ENCODE peak calls at places on chromosomes 6 and 20, in ten cellular contexts. One of them, this sample, is unnamed.

GRCh38 chr6:109069746-109070145 is 24.9 kb downstream of the SESN1 start:
- DNase-seq in mucosa of descending colon: no peak
- DNase-seq in T-helper 22 cell: no peak
- DNase-seq in HS-5: no peak
- DNase-seq in HT1080: no peak
- DNase-seq in mucosa of gallbladder: no peak
- DNase-seq in GM03348: peak
- DNase-seq in 8988T: no peak
- DNase-seq in T-helper 9 cell: no peak
- DNase-seq in HuH-7: no peak
- DNase-seq in this sample: no peak

GRCh38 chr20:57435498-57436222 is 44.5 kb downstream of the RBM38 start:
- DNase-seq in mucosa of descending colon: peak
- DNase-seq in T-helper 22 cell: no peak
- DNase-seq in HS-5: no peak
- DNase-seq in HT1080: peak
- DNase-seq in mucosa of gallbladder: peak
- DNase-seq in GM03348: no peak
- DNase-seq in 8988T: no peak
- DNase-seq in T-helper 9 cell: no peak
- DNase-seq in HuH-7: no peak
- DNase-seq in this sample: peak

GRCh38 chr20:54633903-54634302 is 158.5 kb downstream of the DOK5 start:
- DNase-seq in mucosa of descending colon: no peak
- DNase-seq in T-helper 22 cell: no peak
- DNase-seq in HS-5: no peak
- DNase-seq in HT1080: no peak
- DNase-seq in mucosa of gallbladder: no peak
- DNase-seq in GM03348: no peak
- DNase-seq in 8988T: no peak
- DNase-seq in T-helper 9 cell: no peak
- DNase-seq in HuH-7: no peak
- DNase-seq in this sample: no peak

GRCh38 chr6:33692078-33692759 is 19.3 kb downstream of the UQCC2 start:
- DNase-seq in mucosa of descending colon: no peak
- DNase-seq in T-helper 22 cell: no peak
- DNase-seq in HS-5: no peak
- DNase-seq in HT1080: peak
- DNase-seq in mucosa of gallbladder: no peak
- DNase-seq in GM03348: no peak
- DNase-seq in 8988T: no peak
- DNase-seq in T-helper 9 cell: no peak
- DNase-seq in HuH-7: no peak
- DNase-seq in this sample: no peak

GRCh38 chr6:15674690-15675386 is 12.0 kb upstream of the DTNBP1 start:
- DNase-seq in mucosa of descending colon: no peak
- DNase-seq in T-helper 22 cell: no peak
- DNase-seq in HS-5: no peak
- DNase-seq in HT1080: no peak
- DNase-seq in mucosa of gallbladder: no peak
- DNase-seq in GM03348: no peak
- DNase-seq in 8988T: no peak
- DNase-seq in T-helper 9 cell: no peak
- DNase-seq in HuH-7: no peak
- DNase-seq in this sample: no peak

GRCh38 chr6:38091626-38092025 is 272.1 kb downstream of the ZFAND3 start:
- DNase-seq in mucosa of descending colon: no peak
- DNase-seq in T-helper 22 cell: no peak
- DNase-seq in HS-5: no peak
- DNase-seq in HT1080: no peak
- DNase-seq in mucosa of gallbladder: no peak
- DNase-seq in GM03348: no peak
- DNase-seq in 8988T: no peak
- DNase-seq in T-helper 9 cell: no peak
- DNase-seq in HuH-7: no peak
- DNase-seq in this sample: peak

GRCh38 chr6:152459245-152459644 is 177.9 kb downstream of the SYNE1 start:
- DNase-seq in mucosa of descending colon: no peak
- DNase-seq in T-helper 22 cell: no peak
- DNase-seq in HS-5: no peak
- DNase-seq in HT1080: peak
- DNase-seq in mucosa of gallbladder: no peak
- DNase-seq in GM03348: no peak
- DNase-seq in 8988T: no peak
- DNase-seq in T-helper 9 cell: no peak
- DNase-seq in HuH-7: no peak
- DNase-seq in this sample: no peak

GRCh38 chr6:15239606-15240364 is 6.1 kb upstream of the JARID2 start:
- DNase-seq in mucosa of descending colon: no peak
- DNase-seq in T-helper 22 cell: no peak
- DNase-seq in HS-5: no peak
- DNase-seq in HT1080: no peak
- DNase-seq in mucosa of gallbladder: no peak
- DNase-seq in GM03348: no peak
- DNase-seq in 8988T: no peak
- DNase-seq in T-helper 9 cell: no peak
- DNase-seq in HuH-7: no peak
- DNase-seq in this sample: no peak

GRCh38 chr6:88013015-88013414 is 34.6 kb upstream of the SPACA1 start:
- DNase-seq in mucosa of descending colon: no peak
- DNase-seq in T-helper 22 cell: no peak
- DNase-seq in HS-5: no peak
- DNase-seq in HT1080: no peak
- DNase-seq in mucosa of gallbladder: no peak
- DNase-seq in GM03348: no peak
- DNase-seq in 8988T: no peak
- DNase-seq in T-helper 9 cell: no peak
- DNase-seq in HuH-7: no peak
- DNase-seq in this sample: no peak

GRCh38 chr6:101811108-101811507 is 417.6 kb downstream of the GRIK2 start:
- DNase-seq in mucosa of descending colon: no peak
- DNase-seq in T-helper 22 cell: no peak
- DNase-seq in HS-5: no peak
- DNase-seq in HT1080: no peak
- DNase-seq in mucosa of gallbladder: no peak
- DNase-seq in GM03348: no peak
- DNase-seq in 8988T: no peak
- DNase-seq in T-helper 9 cell: no peak
- DNase-seq in HuH-7: no peak
- DNase-seq in this sample: no peak

GRCh38 chr6:149239573-149240209 is 77.8 kb upstream of the TAB2 start:
- DNase-seq in mucosa of descending colon: no peak
- DNase-seq in T-helper 22 cell: no peak
- DNase-seq in HS-5: no peak
- DNase-seq in HT1080: no peak
- DNase-seq in mucosa of gallbladder: no peak
- DNase-seq in GM03348: no peak
- DNase-seq in 8988T: no peak
- DNase-seq in T-helper 9 cell: no peak
- DNase-seq in HuH-7: no peak
- DNase-seq in this sample: no peak

GRCh38 chr6:54805077-54805476 is 41.5 kb upstream of the FAM83B start:
- DNase-seq in mucosa of descending colon: no peak
- DNase-seq in T-helper 22 cell: no peak
- DNase-seq in HS-5: peak
- DNase-seq in HT1080: no peak
- DNase-seq in mucosa of gallbladder: no peak
- DNase-seq in GM03348: peak
- DNase-seq in 8988T: no peak
- DNase-seq in T-helper 9 cell: no peak
- DNase-seq in HuH-7: no peak
- DNase-seq in this sample: peak

GRCh38 chr6:43097098-43097489 is 21.0 kb downstream of the PTK7 start:
- DNase-seq in mucosa of descending colon: no peak
- DNase-seq in T-helper 22 cell: no peak
- DNase-seq in HS-5: no peak
- DNase-seq in HT1080: no peak
- DNase-seq in mucosa of gallbladder: no peak
- DNase-seq in GM03348: no peak
- DNase-seq in 8988T: no peak
- DNase-seq in T-helper 9 cell: no peak
- DNase-seq in HuH-7: no peak
- DNase-seq in this sample: no peak

GRCh38 chr6:12456343-12456742 is 166.2 kb downstream of the EDN1 start:
- DNase-seq in mucosa of descending colon: no peak
- DNase-seq in T-helper 22 cell: no peak
- DNase-seq in HS-5: no peak
- DNase-seq in HT1080: no peak
- DNase-seq in mucosa of gallbladder: no peak
- DNase-seq in GM03348: no peak
- DNase-seq in 8988T: no peak
- DNase-seq in T-helper 9 cell: no peak
- DNase-seq in HuH-7: no peak
- DNase-seq in this sample: no peak

This sample was measured in renal cortical epithelial cell.